ENCODE peak calls at places on chromosomes 11 and 22, in nine cellular contexts. X is H9, E is right atrium auricular region, Y is heart right ventricle, F is HCT116, B is prostate gland, I is neural progenitor cell, P is fibroblast of lung, D is tibial nerve. C is an unnamed sample.

GRCh38 chr11:12715131-12715530 is 40.9 kb downstream of the TEAD1 start:
- DNase-seq in D (no peak), Y (no peak), I (no peak), P (no peak), B (no peak), E (no peak), F (no peak), X (no peak), C (no peak)

GRCh38 chr11:2781413-2782274 is 81.8 kb upstream of the KCNQ1OT1 start:
- DNase-seq in F (no peak), I (no peak), B (peak; percentile 3), Y (peak; percentile 10), E (peak; percentile 53), D (peak; percentile 8), P (no peak), X (no peak), C (peak; percentile 28)

GRCh38 chr22:41369837-41370236 is 11.9 kb upstream of the TEF start:
- DNase-seq in B (no peak), E (no peak), D (no peak), F (no peak), X (no peak), P (no peak), Y (no peak), I (no peak), C (no peak)

GRCh38 chr11:44776840-44777536 is 50.2 kb downstream of the TSPAN18 start:
- DNase-seq in B (no peak), D (no peak), F (no peak), X (peak; percentile 15), E (no peak), Y (no peak), P (no peak), I (no peak), C (no peak)

GRCh38 chr11:114350022-114350421 is 50.3 kb downstream of the C11orf71 start:
- DNase-seq in D (no peak), P (peak; percentile 15), X (no peak), Y (no peak), I (no peak), E (no peak), F (no peak), B (no peak), C (no peak)

GRCh38 chr22:19232620-19233019 is 54.1 kb upstream of the SLC25A1 start:
- DNase-seq in E (no peak), P (peak; percentile 9), D (no peak), Y (no peak), I (no peak), F (no peak), B (no peak), X (no peak), C (no peak)

GRCh38 chr11:75574698-75575265 is 12.7 kb downstream of the SERPINH1 start:
- DNase-seq in F (no peak), B (no peak), Y (no peak), E (no peak), D (no peak), P (no peak), X (peak; percentile 41), I (no peak), C (no peak)

GRCh38 chr11:8263109-8263768 is 439 bp downstream of the LMO1 start:
- DNase-seq in D (no peak), E (no peak), X (peak; percentile 53), Y (no peak), I (peak; percentile 78), F (no peak), P (peak; percentile 12), B (no peak), C (no peak)

GRCh38 chr11:293293-293851 is 4.4 kb downstream of the PGGHG start:
- DNase-seq in B (no peak), D (no peak), E (no peak), Y (peak; percentile 6), F (no peak), I (no peak), X (no peak), P (no peak), C (no peak)

GRCh38 chr11:29282088-29282487 is 734.7 kb downstream of the KCNA4 start:
- DNase-seq in F (peak; percentile 81), E (no peak), X (no peak), B (no peak), D (no peak), P (peak; percentile 98), Y (no peak), I (no peak), C (no peak)

GRCh38 chr11:121575250-121575962 is 122.6 kb upstream of the SORL1-AS1 start:
- DNase-seq in D (no peak), B (no peak), Y (peak; percentile 48), I (no peak), X (no peak), P (peak; percentile 51), E (peak; percentile 94), F (no peak), C (peak; percentile 73)

DNA sequence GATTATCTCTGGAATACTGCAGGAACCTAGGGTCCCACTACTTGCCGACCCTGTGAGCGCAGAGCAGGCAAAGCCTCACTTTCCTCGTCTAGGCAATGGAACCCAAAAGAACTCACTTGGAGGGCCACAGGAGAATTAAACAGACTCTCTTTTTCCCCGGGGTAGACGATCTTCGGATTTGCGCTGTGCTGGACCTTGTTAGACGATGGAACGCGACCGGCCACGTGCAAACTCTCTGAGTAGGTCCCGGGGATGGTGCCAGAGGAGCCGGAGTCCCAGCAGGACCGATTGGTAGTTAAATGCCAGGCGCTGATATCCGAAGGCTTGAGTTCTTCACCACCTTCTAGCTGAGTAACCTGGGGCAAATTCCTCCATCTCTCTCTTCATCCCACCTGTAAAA is 1.0 kb upstream of the SLC1A2 start:
- DNase-seq in D (no peak), P (peak; percentile 2), B (no peak), E (no peak), Y (peak; percentile 15), X (peak; percentile 37), I (peak; percentile 35), F (no peak), C (peak; percentile 16)
- H3K27me3 ChIP-seq in D (no peaks in the 10 kb centered on the region), P (peaks cover 16% of the 10 kb centered on the region), B (no peaks in the 10 kb centered on the region), E (no peaks in the 10 kb centered on the region), Y (peaks cover 82% of the 10 kb centered on the region), X (peaks cover 49% of the 10 kb centered on the region), I (peaks cover 98% of the 10 kb centered on the region), F (peaks cover 73% of the 10 kb centered on the region), C (peaks cover 17% of the 10 kb centered on the region)

GRCh38 chr11:36565033-36565610 is 2.7 kb upstream of the RAG1 start:
- DNase-seq in D (no peak), P (no peak), Y (no peak), B (no peak), I (no peak), F (no peak), E (no peak), X (no peak), C (no peak)

GRCh38 chr11:36567684-36568083 is at the start of gene RAG1:
- DNase-seq in Y (no peak), D (no peak), B (no peak), E (no peak), P (no peak), I (no peak), X (no peak), F (no peak), C (no peak)

GRCh38 chr11:36564376-36565032 is 3.3 kb upstream of the RAG1 start:
- DNase-seq in B (peak; percentile 50), I (peak; percentile 78), X (peak; percentile 50), F (peak; percentile 24), P (peak; percentile 46), D (no peak), E (no peak), Y (no peak), C (no peak)

GRCh38 chr11:36569095-36569494 is 1.3 kb downstream of the RAG1 start:
- DNase-seq in P (no peak), B (no peak), X (no peak), F (no peak), Y (no peak), E (no peak), D (no peak), I (no peak), C (no peak)

DNA sequence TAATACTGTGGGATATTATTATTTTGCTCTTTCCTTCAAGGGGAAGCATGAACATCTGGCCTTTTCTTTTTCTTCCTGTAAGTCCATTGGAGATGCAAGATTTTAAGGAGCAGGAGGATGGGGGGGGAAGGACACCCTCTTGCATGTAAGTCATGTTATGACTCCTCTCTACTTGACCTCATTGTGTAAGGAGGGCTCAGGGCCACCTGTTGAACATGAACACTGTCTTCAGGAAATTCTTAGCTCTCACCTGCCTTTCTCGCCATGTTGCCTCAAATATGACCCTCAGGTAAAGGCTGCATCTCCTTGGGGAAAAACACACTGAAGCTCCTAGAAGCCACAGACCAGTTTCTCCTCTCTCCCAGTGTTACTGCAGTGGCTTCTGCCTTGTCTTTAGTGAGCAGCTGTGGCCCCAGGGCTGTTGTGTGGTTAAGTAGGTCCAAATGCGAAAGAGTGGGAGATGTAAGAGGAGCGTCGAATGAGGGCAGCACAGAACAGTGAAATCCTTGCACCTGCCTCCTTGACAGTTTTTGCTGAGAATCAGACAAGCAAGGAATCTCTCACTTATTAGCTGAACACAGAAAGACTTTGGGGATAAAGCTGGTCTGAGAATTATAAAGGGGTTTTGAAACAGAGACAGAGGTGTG is 1.3 kb upstream of the RAG1 start:
- DNase-seq in F (no peak), I (no peak), X (no peak), E (no peak), B (no peak), P (no peak), D (no peak), Y (no peak), C (no peak)
- H3K27me3 ChIP-seq in F (peaks cover 48% of the 10 kb centered on the region), I (peaks cover 14% of the 10 kb centered on the region), X (no peaks in the 10 kb centered on the region), E (no peaks in the 10 kb centered on the region), B (no peaks in the 10 kb centered on the region), P (peaks cover 12% of the 10 kb centered on the region), D (no peaks in the 10 kb centered on the region), Y (no peaks in the 10 kb centered on the region), C (no peaks in the 10 kb centered on the region)

GRCh38 chr22:32175751-32176644 is 16.9 kb upstream of the C22orf42 start:
- DNase-seq in P (no peak), X (peak; percentile 69), B (no peak), D (no peak), Y (no peak), F (no peak), I (peak; percentile 73), E (peak; percentile 42), C (no peak)
- H3K27me3 ChIP-seq in P (no peaks in the 10 kb centered on the region), X (no peaks in the 10 kb centered on the region), B (no peaks in the 10 kb centered on the region), D (no peaks in the 10 kb centered on the region), Y (peaks cover 64% of the 10 kb centered on the region), F (peaks cover 20% of the 10 kb centered on the region), I (peaks cover 76% of the 10 kb centered on the region), E (peaks cover 16% of the 10 kb centered on the region), C (peaks cover 29% of the 10 kb centered on the region)

GRCh38 chr22:37320726-37321286 is 38.5 kb downstream of the CYTH4 start:
- DNase-seq in I (peak; percentile 40), X (no peak), E (no peak), B (no peak), D (no peak), P (no peak), Y (no peak), F (no peak), C (no peak)

GRCh38 chr22:37324340-37325023 is 42.2 kb downstream of the CYTH4 start:
- DNase-seq in F (no peak), Y (no peak), B (no peak), X (no peak), E (no peak), D (no peak), P (no peak), I (peak; percentile 65), C (no peak)

GRCh38 chr22:37319469-37319868 is 37.2 kb downstream of the CYTH4 start:
- DNase-seq in P (no peak), B (no peak), F (no peak), D (no peak), Y (no peak), E (no peak), I (no peak), X (no peak), C (no peak)

GRCh38 chr22:37318255-37319109 is 36.2 kb downstream of the CYTH4 start:
- DNase-seq in B (no peak), P (no peak), E (no peak), Y (no peak), X (no peak), I (peak; percentile 28), F (no peak), D (no peak), C (no peak)

GRCh38 chr22:37321288-37321687 is 39.0 kb downstream of the CYTH4 start:
- DNase-seq in I (no peak), P (no peak), D (no peak), E (no peak), Y (no peak), X (no peak), B (no peak), F (no peak), C (no peak)
- H3K27me3 ChIP-seq in I (peaks cover 42% of the 10 kb centered on the region), P (peaks cover 27% of the 10 kb centered on the region), D (no peaks in the 10 kb centered on the region), E (peaks cover 12% of the 10 kb centered on the region), Y (peaks cover 75% of the 10 kb centered on the region), X (no peaks in the 10 kb centered on the region), B (peaks cover 3% of the 10 kb centered on the region), F (no peaks in the 10 kb centered on the region), C (peaks cover 22% of the 10 kb centered on the region)

C was measured in dorsolateral prefrontal cortex.